ENCODE peak calls at places on chromosomes 2 and 18, in five cellular contexts. G is AG04449, M is ovary, L is esophagus squamous epithelium, J is K562. Q is an unnamed sample.

GRCh38 chr2:69509011-69509749 is 71.9 kb upstream of the NFU1 start:
- DNase-seq in G (no peak), M (no peak), L (no peak), J (no peak), Q (no peak)

GRCh38 chr2:66790651-66791181 is 355.8 kb downstream of the MEIS1 start:
- DNase-seq in G (no peak), M (no peak), L (no peak), J (no peak), Q (no peak)

GRCh38 chr2:96374211-96374951 is 38.8 kb downstream of the NCAPH start:
- DNase-seq in G (no peak), M (no peak), L (no peak), J (no peak), Q (no peak)

GRCh38 chr2:238899386-238899785 is 51.5 kb downstream of the TWIST2 start:
- DNase-seq in G (no peak), M (no peak), L (no peak), J (no peak), Q (peak; percentile 26)

GRCh38 chr2:37506407-37507068 is 162.1 kb downstream of the QPCT start:
- DNase-seq in G (no peak), M (no peak), L (no peak), J (no peak), Q (peak; percentile 3)

GRCh38 chr2:228681426-228681825 is 499.9 kb upstream of the SPHKAP start:
- DNase-seq in G (no peak), M (no peak), L (no peak), J (no peak), Q (no peak)

GRCh38 chr2:77552956-77553355 is 30.8 kb upstream of the LRRTM4 start:
- DNase-seq in G (no peak), M (no peak), L (no peak), J (no peak), Q (no peak)

GRCh38 chr2:169684135-169684565 is 10.1 kb downstream of the CFAP210 start:
- DNase-seq in G (no peak), M (no peak), L (no peak), J (no peak), Q (no peak)

GRCh38 chr2:54523336-54523959 is 67.3 kb downstream of the SPTBN1 start:
- DNase-seq in G (no peak), M (no peak), L (no peak), J (no peak), Q (no peak)

GRCh38 chr2:134410006-134410405 is 156.1 kb downstream of the MGAT5 start:
- DNase-seq in G (no peak), M (no peak), L (no peak), J (no peak), Q (no peak)

GRCh38 chr18:45749918-45750689 is 26.1 kb downstream of the SLC14A1 start:
- DNase-seq in G (no peak), M (no peak), L (no peak), J (no peak), Q (peak; percentile 45)

GRCh38 chr2:98985905-98986666 is 50.1 kb upstream of the CRACDL start:
- DNase-seq in G (no peak), M (no peak), L (no peak), J (no peak), Q (no peak)

GRCh38 chr2:74871414-74871813 is 37.5 kb downstream of the HK2 start:
- DNase-seq in G (no peak), M (no peak), L (no peak), J (no peak), Q (no peak)

GRCh38 chr18:12288406-12288762 is 19.7 kb upstream of the TUBB6 start:
- DNase-seq in G (no peak), M (no peak), L (no peak), J (no peak), Q (no peak)

GRCh38 chr2:64992990-64993389 is 3.8 kb downstream of the SLC1A4 start:
- DNase-seq in G (no peak), M (no peak), L (no peak), J (no peak), Q (no peak)

GRCh38 chr2:171913517-171913916 is 8.7 kb upstream of the HAT1 start:
- DNase-seq in G (no peak), M (no peak), L (no peak), J (no peak), Q (no peak)

GRCh38 chr2:179235463-179236108 is 29.0 kb downstream of the SESTD1 start:
- DNase-seq in G (no peak), M (no peak), L (no peak), J (no peak), Q (no peak)

GRCh38 chr2:173751245-173751975 is 213.8 kb downstream of the SP3 start:
- DNase-seq in G (no peak), M (no peak), L (no peak), J (no peak), Q (no peak)

GRCh38 chr2:177165103-177165583 is 47.5 kb upstream of the HNRNPA3 start:
- DNase-seq in G (no peak), M (peak; percentile 50), L (no peak), J (no peak), Q (peak; percentile 8)

GRCh38 chr2:19863303-19864041 is 38.3 kb downstream of the TTC32 start:
- DNase-seq in G (no peak), M (peak; percentile 73), L (no peak), J (peak; percentile 83), Q (peak; percentile 95)

GRCh38 chr2:50491541-50492114 is 540.3 kb downstream of the NRXN1 start:
- DNase-seq in G (peak; percentile 5), M (no peak), L (no peak), J (peak; percentile 14), Q (peak; percentile 67)

GRCh38 chr2:189466656-189467055 is 25.4 kb downstream of the WDR75 start:
- DNase-seq in G (no peak), M (no peak), L (no peak), J (peak; percentile 17), Q (no peak)

GRCh38 chr2:240451108-240451611 is 15.7 kb downstream of the GPC1 start:
- DNase-seq in G (no peak), M (no peak), L (no peak), J (no peak), Q (peak; percentile 90)

GRCh38 chr2:23385748-23386421 is 906 bp downstream of the KLHL29 start:
- DNase-seq in G (no peak), M (peak; percentile 46), L (no peak), J (no peak), Q (peak; percentile 97)

GRCh38 chr2:107303964-107304363 is 418.0 kb upstream of the ST6GAL2 start:
- DNase-seq in G (no peak), M (no peak), L (no peak), J (no peak), Q (peak; percentile 73)

GRCh38 chr2:54676656-54677055 is 46.8 kb upstream of the EML6 start:
- DNase-seq in G (peak; percentile 42), M (no peak), L (no peak), J (no peak), Q (peak; percentile 75)

GRCh38 chr2:157333304-157334047 is 7.9 kb upstream of the ERMN start:
- DNase-seq in G (no peak), M (no peak), L (no peak), J (no peak), Q (no peak)

GRCh38 chr18:74734013-74734444 is 136.4 kb downstream of the ZNF407 start:
- DNase-seq in G (no peak), M (no peak), L (no peak), J (no peak), Q (no peak)

GRCh38 chr2:165872101-165872791 is 78.2 kb upstream of the GALNT3 start:
- DNase-seq in G (no peak), M (no peak), L (no peak), J (no peak), Q (no peak)

GRCh38 chr2:33617401-33617800 is 18.3 kb upstream of the FAM98A start:
- DNase-seq in G (no peak), M (no peak), L (no peak), J (no peak), Q (no peak)

GRCh38 chr18:3525870-3526420 is 76.0 kb downstream of the TGIF1 start:
- DNase-seq in G (no peak), M (no peak), L (no peak), J (peak; percentile 43), Q (no peak)

GRCh38 chr2:14831458-14831857 is 198.9 kb downstream of the LRATD1 start:
- DNase-seq in G (no peak), M (no peak), L (no peak), J (no peak), Q (no peak)

GRCh38 chr2:42234056-42234455 is 64.9 kb downstream of the EML4 start:
- DNase-seq in G (peak; percentile 57), M (no peak), L (no peak), J (no peak), Q (peak; percentile 17)

DNA sequence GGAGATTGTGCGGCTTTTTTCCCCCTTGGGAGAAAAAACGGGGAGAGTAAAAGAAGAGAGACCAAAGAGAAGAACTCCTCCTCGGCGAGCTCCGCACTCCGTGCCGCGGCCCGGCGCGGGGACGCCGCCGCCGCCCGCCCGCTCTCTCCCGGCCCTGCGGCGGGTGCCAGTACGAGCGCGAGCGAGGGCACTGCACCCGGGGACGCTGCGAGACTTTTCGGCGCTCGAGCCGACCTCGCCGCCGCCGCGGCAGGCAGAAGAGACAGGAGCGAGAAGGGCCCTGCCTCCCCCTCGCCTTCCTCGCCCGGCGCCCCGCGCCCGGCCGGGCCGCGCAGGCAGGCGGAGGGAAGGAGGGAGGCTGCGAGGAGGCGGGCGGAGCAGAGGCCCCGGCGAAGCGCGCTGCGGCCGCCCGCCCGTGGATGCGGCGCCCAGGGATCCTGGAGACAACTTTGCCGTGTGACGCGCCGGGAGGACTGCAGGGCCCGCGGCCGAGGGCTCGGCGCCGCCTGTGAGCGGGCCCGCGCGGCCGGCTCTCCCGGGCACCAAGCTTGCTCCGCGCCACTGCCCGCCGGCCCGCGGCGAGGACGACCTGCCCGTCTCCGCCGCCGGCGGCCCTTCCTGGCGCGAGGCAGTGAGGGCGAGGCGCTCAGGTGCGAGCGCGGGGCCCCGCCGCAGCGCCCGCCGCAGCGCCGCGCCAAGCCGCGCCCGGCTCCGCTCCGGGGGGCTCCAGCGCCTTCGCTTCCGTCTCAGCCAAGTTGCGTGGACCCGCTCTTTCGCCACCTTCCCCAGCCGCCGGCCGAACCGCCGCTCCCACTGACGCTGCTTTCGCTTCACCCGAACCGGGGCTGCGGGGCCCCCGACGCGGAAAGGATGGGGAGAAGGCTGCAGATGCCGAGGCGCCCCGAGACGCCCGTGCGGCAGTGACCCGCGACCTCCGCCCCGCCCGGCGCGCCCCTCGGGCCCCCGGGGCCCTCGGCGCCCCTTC is 653 bp upstream of the INHBB start:
- DNase-seq in G (no peak), M (peak; percentile 37), L (no peak), J (no peak), Q (peak; percentile 92)
- H3K4me3 ChIP-seq in G (peak overlapping the region; percentile 58), M (peak overlapping the region; percentile 49), L (peak overlapping the region; percentile 45), J (no peak overlapping the region), Q (peak overlapping the region; percentile 63)

DNA sequence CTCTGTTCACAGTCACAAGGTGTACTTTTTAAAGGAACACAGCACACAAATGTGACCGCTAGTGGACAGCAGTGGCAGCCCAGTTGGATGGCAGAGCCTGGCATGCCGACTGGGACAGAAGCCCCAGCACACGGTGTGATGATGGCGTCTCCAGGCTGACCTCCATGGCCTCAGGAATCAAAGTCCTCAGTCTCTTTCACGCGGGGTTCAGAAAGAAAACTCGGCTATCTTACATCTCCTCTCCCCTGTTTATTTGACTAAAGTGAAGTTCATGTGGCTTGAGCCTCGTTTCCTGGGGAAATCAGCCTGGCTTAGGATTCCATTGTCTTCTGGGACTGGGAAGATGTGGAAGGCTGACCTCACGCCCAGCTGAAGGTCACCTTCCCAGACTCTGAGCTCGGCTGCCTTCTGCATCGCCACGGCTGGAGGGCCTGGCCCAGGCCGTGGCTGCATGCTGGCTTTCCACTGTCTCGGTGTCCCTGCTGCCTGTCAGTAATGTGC is 56.1 kb downstream of the ASAP2 start:
- DNase-seq in G (no peak), M (peak; percentile 42), L (no peak), J (no peak), Q (no peak)
- H3K4me3 ChIP-seq in G (no peak overlapping the region), M (no peak overlapping the region), L (no peak overlapping the region), J (no peak overlapping the region), Q (peak overlapping the region; percentile 32)

GRCh38 chr18:57430166-57430958 is 4.8 kb upstream of the ONECUT2 start:
- DNase-seq in G (no peak), M (no peak), L (no peak), J (peak; percentile 2), Q (no peak)
- H3K4me3 ChIP-seq in G (no peak overlapping the region), M (no peak overlapping the region), L (no peak overlapping the region), J (no peak overlapping the region), Q (no peak overlapping the region)

GRCh38 chr2:129757915-129758421 is 221.5 kb upstream of the RAB6C start:
- DNase-seq in G (no peak), M (no peak), L (no peak), J (no peak), Q (no peak)
- H3K4me3 ChIP-seq in G (no peak overlapping the region), M (no peak overlapping the region), L (peak overlapping the region; percentile 32), J (no peak overlapping the region), Q (no peak overlapping the region)

Q was measured in osteoblast.